ENCODE peak calls at places on chromosomes 2 and 18, in four cellular contexts. U is HepG2, N is K562, Y is HCT116. I is an unnamed sample.

GRCh38 chr2:72090271-72090720 is 57.4 kb downstream of the CYP26B1 start:
- DNase-seq in U (no peak), N (peak), Y (no peak), I (no peak)

GRCh38 chr2:164905307-164905706 is 50.0 kb downstream of the SLC38A11 start:
- DNase-seq in U (no peak), N (no peak), Y (no peak), I (no peak)

GRCh38 chr18:78431606-78432005 is 548.0 kb upstream of the SALL3 start:
- DNase-seq in U (no peak), N (no peak), Y (no peak), I (no peak)

GRCh38 chr2:149703281-149703680 is 115.7 kb upstream of the MMADHC start:
- DNase-seq in U (no peak), N (no peak), Y (no peak), I (no peak)

GRCh38 chr2:95006661-95007060 is 18.8 kb upstream of the MAL start:
- DNase-seq in U (no peak), N (no peak), Y (no peak), I (no peak)

GRCh38 chr2:55771612-55772011 is 78.0 kb upstream of the PNPT1 start:
- DNase-seq in U (peak), N (no peak), Y (peak), I (peak)

GRCh38 chr2:18123211-18123570 is 244.7 kb downstream of the KCNS3 start:
- DNase-seq in U (no peak), N (no peak), Y (no peak), I (no peak)

GRCh38 chr2:10947005-10947440 is 35.3 kb downstream of the KCNF1 start:
- DNase-seq in U (no peak), N (no peak), Y (no peak), I (no peak)

GRCh38 chr2:196101325-196101981 is 32.8 kb upstream of the DNAH7 start:
- DNase-seq in U (no peak), N (peak), Y (no peak), I (no peak)

GRCh38 chr2:193371200-193371599 is 1176.5 kb upstream of the TMEFF2 start:
- DNase-seq in U (no peak), N (no peak), Y (no peak), I (no peak)

GRCh38 chr2:174607989-174608865 is 10.6 kb upstream of the WIPF1 start:
- DNase-seq in U (no peak), N (no peak), Y (no peak), I (no peak)

GRCh38 chr2:24920813-24921441 is 890 bp upstream of the ADCY3 start:
- DNase-seq in U (peak), N (peak), Y (no peak), I (no peak)

GRCh38 chr18:57775937-57776336 is 27.2 kb downstream of the ATP8B1 start:
- DNase-seq in U (no peak), N (no peak), Y (peak), I (no peak)

GRCh38 chr2:161068670-161069069 is 91.6 kb upstream of the TANK start:
- DNase-seq in U (no peak), N (no peak), Y (no peak), I (no peak)

GRCh38 chr2:41847744-41848441 is 199.9 kb upstream of the PKDCC start:
- DNase-seq in U (peak), N (no peak), Y (no peak), I (no peak)

GRCh38 chr2:77488141-77488540 is 34.0 kb downstream of the LRRTM4 start:
- DNase-seq in U (no peak), N (no peak), Y (no peak), I (no peak)

GRCh38 chr18:49907346-49907929 is 94.1 kb upstream of the ACAA2 start:
- DNase-seq in U (peak), N (no peak), Y (no peak), I (peak)

GRCh38 chr2:181399046-181399445 is 58.1 kb upstream of the ITGA4 start:
- DNase-seq in U (no peak), N (no peak), Y (no peak), I (no peak)

GRCh38 chr2:73852020-73852419 is 23.3 kb downstream of the STAMBP start:
- DNase-seq in U (no peak), N (no peak), Y (peak), I (no peak)

GRCh38 chr2:39403311-39403710 is 33.8 kb downstream of the MAP4K3 start:
- DNase-seq in U (no peak), N (no peak), Y (no peak), I (no peak)
- TF ChIP-seq JUND in U (no peak), N (no peak), Y (no peak), I (no peak)

GRCh38 chr2:207816546-207816945 is 46.8 kb upstream of the FZD5 start:
- DNase-seq in U (no peak), N (no peak), Y (no peak), I (no peak)

GRCh38 chr2:207819839-207820784 is 50.4 kb upstream of the FZD5 start:
- DNase-seq in U (peak), N (no peak), Y (no peak), I (no peak)

GRCh38 chr2:207823865-207824264 is 54.2 kb upstream of the FZD5 start:
- DNase-seq in U (no peak), N (no peak), Y (no peak), I (no peak)

GRCh38 chr2:207815254-207815653 is 45.5 kb upstream of the FZD5 start:
- DNase-seq in U (peak), N (no peak), Y (no peak), I (no peak)

DNA sequence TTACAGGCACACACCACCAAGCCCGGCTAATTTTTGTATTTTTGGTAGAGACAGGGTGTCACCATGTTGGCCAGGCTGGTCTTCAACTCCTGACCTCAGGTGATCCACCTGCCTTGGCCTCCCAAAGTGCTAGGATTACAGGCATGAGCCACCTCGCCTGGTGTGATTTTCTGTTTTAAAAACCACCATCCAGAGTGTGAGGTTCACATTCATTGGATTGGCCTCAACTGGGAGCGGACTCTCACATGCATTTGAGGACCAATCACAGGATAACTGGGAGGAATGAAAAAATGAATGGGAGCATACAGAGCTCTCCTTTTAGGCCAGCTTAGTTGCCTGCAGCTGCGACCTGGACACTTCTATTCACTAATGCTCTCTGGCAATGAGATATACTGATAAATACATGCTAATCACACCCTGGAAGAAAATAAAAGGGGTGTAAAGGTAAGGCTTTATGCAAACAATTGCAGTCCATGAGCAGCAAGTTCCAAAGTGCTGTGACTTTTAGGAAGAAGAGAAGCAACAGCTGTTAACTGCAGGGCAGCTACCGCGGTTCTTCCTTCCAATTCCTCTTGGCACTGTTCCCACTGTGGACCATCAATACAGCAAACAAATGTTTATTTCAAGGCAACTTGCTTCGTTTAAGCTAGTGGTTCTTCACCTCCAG is 49.4 kb upstream of the FZD5 start:
- DNase-seq in U (peak), N (no peak), Y (no peak), I (no peak)
- TF ChIP-seq JUND in U (no peak), N (no peak), Y (no peak), I (no peak)

DNA sequence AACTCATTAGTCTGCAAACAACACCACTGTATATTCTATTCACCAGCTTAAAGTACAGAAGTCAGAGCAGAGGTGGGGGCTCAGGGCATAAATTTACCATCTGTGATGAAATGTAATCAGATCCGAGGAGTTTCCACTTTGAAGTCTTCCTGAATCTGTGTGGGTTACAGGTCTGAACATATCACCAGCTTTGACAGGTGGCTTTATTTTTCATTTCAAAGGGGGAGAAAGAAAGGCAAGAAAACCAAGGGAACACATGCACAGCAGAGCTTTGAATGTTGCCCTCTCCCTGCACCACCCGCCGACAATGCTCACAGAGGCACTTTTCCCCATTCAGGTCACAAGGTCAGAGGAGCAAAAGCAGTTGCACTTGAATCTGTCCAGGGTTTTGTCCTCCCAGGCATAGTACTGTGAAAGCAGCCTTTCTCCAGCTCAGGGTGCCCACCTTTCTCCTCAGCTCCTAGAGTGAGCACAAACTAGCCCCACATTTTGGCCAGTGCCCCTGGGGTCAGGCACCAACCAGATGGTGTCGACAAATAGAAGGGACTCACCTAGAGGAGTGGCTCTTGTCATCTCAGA is 130.2 kb downstream of the OSR1 start:
- DNase-seq in U (peak), N (no peak), Y (no peak), I (no peak)
- TF ChIP-seq JUND in U (no peak), N (no peak), Y (no peak), I (no peak)

DNA sequence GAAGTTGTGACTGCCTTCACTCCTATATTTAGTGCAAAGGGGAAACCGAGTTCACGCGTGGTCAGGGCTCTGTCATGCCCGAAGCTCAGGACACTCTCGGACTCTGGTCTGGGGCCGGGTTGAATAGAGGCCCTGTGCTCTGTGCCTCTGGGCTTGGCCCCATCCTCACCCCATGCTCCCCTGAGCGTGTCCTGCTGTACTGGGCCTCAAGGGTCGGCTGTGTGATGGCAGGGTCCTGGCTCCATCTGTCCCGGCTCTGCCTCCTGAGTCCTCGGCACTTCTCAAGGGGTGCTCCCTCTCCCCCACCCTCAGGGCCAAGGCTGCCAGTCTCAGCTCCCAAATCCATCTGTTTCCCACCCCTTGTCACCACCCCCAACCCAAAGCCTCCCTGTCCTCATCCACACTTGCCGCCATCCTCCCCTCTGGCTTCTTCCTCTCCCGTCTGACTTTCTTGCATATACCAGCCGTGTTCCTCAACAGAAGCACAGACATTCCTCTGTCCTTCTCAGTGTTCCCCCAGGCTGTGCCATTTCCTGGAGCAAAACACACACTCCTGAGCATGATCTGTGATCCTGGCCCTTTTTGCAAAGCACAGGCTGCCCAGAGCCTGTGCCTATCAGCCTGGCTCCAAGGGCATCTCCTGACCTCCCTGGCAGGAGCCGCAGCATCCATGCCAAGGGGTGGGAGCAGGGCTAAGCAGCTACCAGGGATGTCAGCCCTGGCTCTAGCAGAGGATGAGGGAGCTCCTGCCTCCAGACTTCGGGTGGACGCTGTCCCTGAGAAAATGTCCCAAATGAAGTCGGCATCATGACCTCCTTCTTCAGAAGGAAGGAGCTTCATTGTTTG is 64.2 kb upstream of the OTOS start:
- DNase-seq in U (no peak), N (no peak), Y (no peak), I (no peak)
- TF ChIP-seq JUND in U (no peak), N (no peak), Y (no peak), I (no peak)

GRCh38 chr2:61537590-61538178 is 472 bp downstream of the XPO1 start:
- DNase-seq in U (no peak), N (no peak), Y (no peak), I (no peak)
- TF ChIP-seq JUND in U (no peak), N (no peak), Y (no peak), I (no peak)

DNA sequence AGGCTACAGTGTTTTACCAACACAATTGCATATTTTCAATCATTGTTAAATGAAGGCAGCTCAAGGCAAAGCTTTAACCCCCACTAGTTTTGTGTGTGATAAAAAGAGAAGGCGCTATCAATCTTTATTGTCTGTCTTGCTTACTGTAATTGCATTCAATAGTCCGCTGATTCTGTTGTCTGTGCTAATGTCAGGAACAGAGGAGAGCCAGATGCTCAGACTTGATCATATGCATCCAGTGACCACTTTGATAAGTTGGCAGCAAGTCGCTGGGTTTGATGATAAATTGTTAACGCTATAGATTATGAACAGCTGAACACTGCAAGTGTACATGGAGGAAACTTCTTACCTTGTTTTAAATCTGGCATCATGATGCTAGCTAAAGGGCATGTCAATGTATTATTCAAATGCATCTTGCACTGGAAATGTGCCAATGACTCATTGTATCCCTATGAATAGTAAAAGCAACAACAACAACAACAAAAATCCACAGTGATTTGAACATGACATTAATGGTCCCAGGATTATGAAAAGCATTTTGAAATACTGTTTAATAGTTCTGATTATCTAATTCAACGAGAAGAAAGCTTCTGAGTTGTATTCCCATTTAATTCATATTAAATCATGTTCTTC is 423.5 kb upstream of the FANCL start:
- DNase-seq in U (no peak), N (no peak), Y (no peak), I (no peak)
- TF ChIP-seq JUND in U (no peak), N (peak), Y (no peak), I (no peak)

GRCh38 chr18:4544131-4544530 is 89.0 kb upstream of the DLGAP1 start:
- DNase-seq in U (no peak), N (no peak), Y (no peak), I (no peak)

GRCh38 chr18:4547126-4547525 is 92.0 kb upstream of the DLGAP1 start:
- DNase-seq in U (no peak), N (no peak), Y (no peak), I (no peak)

GRCh38 chr18:4541588-4541987 is 86.5 kb upstream of the DLGAP1 start:
- DNase-seq in U (no peak), N (no peak), Y (no peak), I (no peak)
- TF ChIP-seq JUND in U (no peak), N (no peak), Y (no peak), I (no peak)

DNA sequence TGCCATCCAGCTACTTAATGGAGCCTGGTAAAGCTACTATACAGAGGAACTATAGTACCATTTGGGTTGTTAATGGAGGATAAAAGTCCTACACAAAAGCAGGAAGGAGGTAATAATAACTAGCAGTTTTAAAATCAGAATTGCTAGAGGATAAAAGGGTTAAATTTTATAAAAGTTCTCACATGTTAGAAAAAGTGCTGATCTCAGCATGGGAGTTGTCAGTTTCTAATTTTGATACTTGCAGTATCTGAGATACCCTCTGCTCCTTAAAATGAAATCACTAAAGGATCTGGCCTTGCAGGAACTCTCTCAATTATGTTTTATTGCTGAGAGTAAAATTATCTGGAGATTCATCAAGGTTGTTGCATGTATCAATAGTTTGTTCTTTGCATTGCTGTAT is 272.2 kb upstream of the GYPC start:
- DNase-seq in U (no peak), N (no peak), Y (no peak), I (no peak)
- TF ChIP-seq JUND in U (no peak), N (no peak), Y (no peak), I (no peak)

DNA sequence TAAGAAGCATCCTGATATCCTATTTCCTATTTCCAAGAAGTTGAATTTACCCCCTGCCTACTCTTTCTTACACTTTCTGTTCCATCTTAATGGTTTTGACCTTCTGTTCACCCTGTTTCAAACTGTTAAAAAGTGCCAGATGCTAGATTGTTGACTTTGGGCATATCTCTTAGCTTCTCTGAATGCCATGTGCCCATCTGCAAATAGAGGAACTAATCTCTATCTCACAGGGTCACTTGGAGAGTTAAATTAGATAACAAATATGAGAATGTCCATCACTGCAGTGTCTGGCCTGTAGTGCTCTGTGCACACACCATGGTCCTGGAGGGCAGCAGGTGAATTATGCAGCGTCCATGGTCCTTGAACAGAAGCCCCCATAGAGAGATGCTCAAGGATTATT is 83.8 kb downstream of the LRATD1 start:
- DNase-seq in U (no peak), N (no peak), Y (no peak), I (no peak)
- TF ChIP-seq JUND in U (no peak), N (no peak), Y (no peak), I (no peak)